ENCODE peak calls at places on chromosomes 11 and 22, in four cellular contexts. M is effector CD8-positive, alpha-beta T cell; W is GM23248; F is activated naive CD4-positive, alpha-beta T cell treated with anti-CD3 and anti-CD28 coated beads, Interleukin-2, amount 50 U/mL, for 72 hours. N is an unnamed sample.

GRCh38 chr11:61769169-61769920 is 16.9 kb downstream of the MYRF start:
- DNase-seq in M (no peak), W (no peak), F (no peak), N (no peak)

GRCh38 chr11:111855506-111855905 is 15.9 kb downstream of the ALG9 start:
- DNase-seq in M (no peak), W (no peak), F (no peak), N (no peak)

GRCh38 chr22:38203855-38204497 is 2.2 kb downstream of the MAFF start:
- DNase-seq in M (no peak), W (peak), F (no peak), N (no peak)

GRCh38 chr11:67347964-67348749 is 5.2 kb downstream of the POLD4 start:
- DNase-seq in M (no peak), W (peak), F (no peak), N (no peak)

GRCh38 chr22:40757071-40757470 is 62.1 kb downstream of the SLC25A17 start:
- DNase-seq in M (no peak), W (peak), F (no peak), N (no peak)

GRCh38 chr11:20243974-20244373 is 83.7 kb upstream of the DBX1 start:
- DNase-seq in M (no peak), W (no peak), F (no peak), N (no peak)

GRCh38 chr22:44755956-44756361 is 3.6 kb downstream of the ARHGAP8 start:
- DNase-seq in M (no peak), W (no peak), F (no peak), N (no peak)

GRCh38 chr22:18063311-18063710 is 14.5 kb upstream of the PEX26 start:
- DNase-seq in M (no peak), W (no peak), F (no peak), N (no peak)

GRCh38 chr11:95230054-95231034 is 658 bp downstream of the SESN3 start:
- DNase-seq in M (peak), W (peak), F (peak), N (no peak)

GRCh38 chr22:37331034-37331428 is 48.7 kb downstream of the CYTH4 start:
- DNase-seq in M (no peak), W (peak), F (no peak), N (no peak)

GRCh38 chr22:37457093-37457893 is 28.9 kb downstream of the MFNG start:
- DNase-seq in M (peak), W (peak), F (peak), N (peak)

GRCh38 chr22:21067075-21067900 is 21.5 kb downstream of the LRRC74B start:
- DNase-seq in M (no peak), W (no peak), F (no peak), N (no peak)

GRCh38 chr11:8273281-8273680 is 9.6 kb upstream of the LMO1 start:
- DNase-seq in M (no peak), W (peak), F (no peak), N (no peak)

GRCh38 chr11:64074239-64074638 is 38.5 kb downstream of the FLRT1 start:
- DNase-seq in M (no peak), W (peak), F (no peak), N (no peak)

GRCh38 chr11:94583213-94583884 is 16.2 kb downstream of the PIWIL4 start:
- DNase-seq in M (no peak), W (no peak), F (no peak), N (no peak)

GRCh38 chr11:47586043-47586442 is 435 bp upstream of the FAM180B start:
- DNase-seq in M (no peak), W (no peak), F (no peak), N (no peak)

GRCh38 chr11:100442017-100442416 is 245.1 kb upstream of the ARHGAP42 start:
- DNase-seq in M (no peak), W (no peak), F (no peak), N (no peak)

GRCh38 chr11:34331329-34331728 is 26.5 kb downstream of the ABTB2 start:
- DNase-seq in M (no peak), W (peak), F (no peak), N (no peak)

GRCh38 chr11:64357904-64358535 is 942 bp upstream of the RPS6KA4 start:
- DNase-seq in M (no peak), W (peak), F (peak), N (no peak)

GRCh38 chr22:21443057-21443734 is 24.0 kb upstream of the TMEM191C start:
- DNase-seq in M (no peak), W (no peak), F (no peak), N (no peak)

GRCh38 chr11:110955797-110956196 is 243.6 kb upstream of the ARHGAP20 start:
- DNase-seq in M (no peak), W (no peak), F (no peak), N (no peak)

GRCh38 chr11:34044664-34045485 is 6.7 kb upstream of the CAPRIN1 start:
- DNase-seq in M (no peak), W (peak), F (no peak), N (no peak)

GRCh38 chr11:100869328-100869727 is 182.2 kb downstream of the ARHGAP42 start:
- DNase-seq in M (no peak), W (no peak), F (no peak), N (no peak)

GRCh38 chr11:100543386-100543785 is 143.7 kb upstream of the ARHGAP42 start:
- DNase-seq in M (no peak), W (no peak), F (no peak), N (no peak)

GRCh38 chr11:6433998-6434650 is 6.7 kb downstream of the HPX start:
- DNase-seq in M (no peak), W (no peak), F (no peak), N (no peak)

GRCh38 chr11:19628018-19628417 is 84.6 kb upstream of the NAV2 start:
- DNase-seq in M (no peak), W (peak), F (no peak), N (no peak)

GRCh38 chr11:72703281-72704008 is 29.2 kb upstream of the PDE2A start:
- DNase-seq in M (no peak), W (peak), F (no peak), N (no peak)

GRCh38 chr22:21741790-21742189 is 6.2 kb upstream of the YPEL1 start:
- DNase-seq in M (no peak), W (no peak), F (no peak), N (no peak)

GRCh38 chr11:2211113-2211971 is 39.7 kb upstream of the TH start:
- DNase-seq in M (no peak), W (no peak), F (peak), N (no peak)

GRCh38 chr11:44372989-44373388 is 63.0 kb upstream of the ALX4 start:
- DNase-seq in M (no peak), W (no peak), F (no peak), N (no peak)

GRCh38 chr11:44865866-44866272 is 84.8 kb downstream of the TP53I11 start:
- DNase-seq in M (no peak), W (no peak), F (no peak), N (no peak)

GRCh38 chr22:22928666-22929380 is 41.2 kb downstream of the IGLL5 start:
- DNase-seq in M (no peak), W (peak), F (no peak), N (peak)

GRCh38 chr11:115324569-115325432 is 179.4 kb downstream of the CADM1 start:
- DNase-seq in M (no peak), W (peak), F (peak), N (peak)

GRCh38 chr22:50268655-50269113 is 1.5 kb downstream of the MAPK11 start:
- DNase-seq in M (no peak), W (no peak), F (no peak), N (no peak)

GRCh38 chr11:62251698-62252097 is 9.7 kb downstream of the SCGB1D2 start:
- DNase-seq in M (no peak), W (no peak), F (no peak), N (no peak)

GRCh38 chr11:28701760-28702449 is 593.7 kb downstream of the METTL15 start:
- DNase-seq in M (no peak), W (peak), F (no peak), N (no peak)